ENCODE peak calls at places on chromosomes 5 and 9, in five cellular contexts. M is spleen, X is heart right ventricle, K is dorsolateral prefrontal cortex, L is fibroblast of mammary gland. Y is an unnamed sample.

GRCh38 chr5:39117401-39117800 is 43.2 kb upstream of the RICTOR start:
- DNase-seq in X (no peak), M (no peak), K (no peak), L (no peak), Y (no peak)

GRCh38 chr9:124834586-124834985 is 18.7 kb upstream of the WDR38 start:
- DNase-seq in X (no peak), L (peak; percentile 80), K (no peak), M (no peak), Y (peak; percentile 27)

GRCh38 chr5:54081415-54081814 is 229.0 kb downstream of the ARL15 start:
- DNase-seq in M (no peak), L (no peak), K (no peak), X (no peak), Y (no peak)

GRCh38 chr5:64292611-64293215 is 127.1 kb downstream of the RNF180 start:
- DNase-seq in M (no peak), K (no peak), L (no peak), X (no peak), Y (no peak)

GRCh38 chr9:72749276-72749675 is 203.6 kb downstream of the ALDH1A1 start:
- DNase-seq in X (no peak), K (no peak), M (no peak), L (no peak), Y (no peak)

GRCh38 chr9:131238402-131239021 is 37.8 kb downstream of the FAM78A start:
- DNase-seq in L (no peak), M (peak; percentile 86), X (peak; percentile 60), K (no peak), Y (peak; percentile 23)

GRCh38 chr5:174413520-174414314 is 310.7 kb upstream of the MSX2 start:
- DNase-seq in M (no peak), X (no peak), K (no peak), L (peak; percentile 73), Y (peak; percentile 64)

GRCh38 chr9:110073356-110073666 is 134.6 kb downstream of the C9orf152 start:
- DNase-seq in M (no peak), K (no peak), L (no peak), X (no peak), Y (no peak)

GRCh38 chr5:167699434-167699833 is 592.0 kb upstream of the WWC1 start:
- DNase-seq in K (no peak), L (peak; percentile 98), X (no peak), M (no peak), Y (peak; percentile 89)

GRCh38 chr5:132979367-132979935 is 16.0 kb upstream of the AFF4 start:
- DNase-seq in M (no peak), X (no peak), K (no peak), L (peak; percentile 80), Y (peak; percentile 11)

GRCh38 chr5:150214289-150214688 is 24.4 kb downstream of the SLC6A7 start:
- DNase-seq in M (no peak), X (peak; percentile 30), K (no peak), L (peak; percentile 95), Y (peak; percentile 63)

GRCh38 chr5:58454025-58454424 is 5.9 kb downstream of the PLK2 start:
- DNase-seq in X (no peak), K (no peak), M (no peak), L (no peak), Y (no peak)

GRCh38 chr9:135387976-135388375 is 91.6 kb upstream of the PPP1R26 start:
- DNase-seq in X (no peak), K (no peak), L (no peak), M (no peak), Y (no peak)

GRCh38 chr5:120419110-120419509 is 45.0 kb upstream of the PRR16 start:
- DNase-seq in X (no peak), L (no peak), M (no peak), K (no peak), Y (no peak)

GRCh38 chr5:37248387-37248969 is 698 bp downstream of the CPLANE1 start:
- DNase-seq in L (peak; percentile 38), X (no peak), K (no peak), M (no peak), Y (no peak)

GRCh38 chr9:113587471-113588031 is 124.0 kb downstream of the RGS3 start:
- DNase-seq in L (peak; percentile 36), X (peak; percentile 81), K (no peak), M (peak; percentile 83), Y (peak; percentile 51)

GRCh38 chr9:7300484-7300883 is 499.1 kb downstream of the DMAC1 start:
- DNase-seq in K (no peak), X (no peak), M (no peak), L (no peak), Y (no peak)

GRCh38 chr5:151020304-151021031 is at the start of gene GPX3:
- DNase-seq in L (no peak), K (peak; percentile 66), M (peak; percentile 93), X (peak; percentile 95), Y (peak; percentile 67)

DNA sequence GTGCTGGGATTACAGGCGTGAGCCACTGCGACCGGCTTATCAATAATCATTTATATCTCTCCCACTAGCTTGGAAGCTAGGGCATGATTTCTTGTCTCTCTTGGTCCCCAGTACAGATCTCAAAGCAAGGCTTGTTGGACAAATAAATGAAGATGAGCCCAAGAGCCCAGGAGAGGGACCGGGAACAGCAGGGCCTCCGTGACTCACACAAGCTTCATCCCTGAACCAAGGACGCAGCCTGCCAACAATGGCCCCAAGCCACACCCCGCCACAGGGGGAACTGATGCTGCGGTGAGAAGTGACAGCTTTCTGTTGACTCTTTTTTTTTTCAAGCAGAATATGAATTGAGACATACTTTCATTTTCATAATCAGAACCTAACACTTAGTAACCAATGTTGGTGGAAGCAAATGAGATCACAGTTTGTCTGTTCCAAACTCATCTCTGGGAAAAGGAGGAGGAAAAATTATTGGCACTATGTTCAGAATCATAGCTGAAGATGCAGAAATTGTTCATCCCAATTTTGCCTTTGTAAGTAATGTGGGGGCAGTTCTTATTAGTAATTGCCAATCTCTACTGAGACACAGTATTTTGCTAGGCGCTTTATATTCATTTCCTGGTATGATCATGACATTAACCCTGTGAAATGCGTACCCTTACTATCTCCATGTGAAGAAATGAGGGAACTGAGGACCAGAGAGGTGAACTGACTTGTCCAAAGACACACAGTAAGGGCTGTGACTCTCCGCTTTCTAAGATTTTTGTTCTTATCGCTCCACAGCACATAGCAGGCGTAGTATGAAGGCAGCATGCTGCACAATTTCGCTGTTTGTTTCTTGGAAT is 6.6 kb upstream of the DUSP1 start:
- DNase-seq in X (peak; percentile 81), L (peak; percentile 95), K (peak; percentile 38), M (peak; percentile 98), Y (peak; percentile 86)
- H3K4me3 ChIP-seq in X (no peak overlapping the region), L (peak overlapping the region; percentile 11), K (no peak overlapping the region), M (no peak overlapping the region), Y (no peak overlapping the region)

GRCh38 chr9:3157011-3157410 is 313.1 kb upstream of the PUM3 start:
- DNase-seq in K (no peak), M (no peak), L (no peak), X (no peak), Y (no peak)

GRCh38 chr9:3161912-3162311 is 318.0 kb upstream of the PUM3 start:
- DNase-seq in K (no peak), L (no peak), X (no peak), M (no peak), Y (no peak)
- TF ChIP-seq CTCF in K (no peak), L (no peak), X (no peak), M (no peak), Y (no peak)

GRCh38 chr9:15293084-15293483 is 13.9 kb downstream of the TTC39B start:
- DNase-seq in X (no peak), M (no peak), K (no peak), L (no peak), Y (no peak)

GRCh38 chr9:15289590-15289989 is 17.4 kb downstream of the TTC39B start:
- DNase-seq in X (no peak), M (no peak), K (no peak), L (no peak), Y (no peak)

GRCh38 chr9:15286288-15286834 is 20.7 kb downstream of the TTC39B start:
- DNase-seq in X (no peak), K (no peak), M (no peak), L (no peak), Y (no peak)

GRCh38 chr9:15282567-15282966 is 24.4 kb downstream of the TTC39B start:
- DNase-seq in M (no peak), L (no peak), X (no peak), K (no peak), Y (no peak)

GRCh38 chr9:15287309-15287708 is 19.7 kb downstream of the TTC39B start:
- DNase-seq in L (no peak), K (no peak), M (no peak), X (no peak), Y (no peak)
- H3K4me3 ChIP-seq in L (no peak overlapping the region), K (no peak overlapping the region), M (no peak overlapping the region), X (no peak overlapping the region), Y (no peak overlapping the region)

DNA sequence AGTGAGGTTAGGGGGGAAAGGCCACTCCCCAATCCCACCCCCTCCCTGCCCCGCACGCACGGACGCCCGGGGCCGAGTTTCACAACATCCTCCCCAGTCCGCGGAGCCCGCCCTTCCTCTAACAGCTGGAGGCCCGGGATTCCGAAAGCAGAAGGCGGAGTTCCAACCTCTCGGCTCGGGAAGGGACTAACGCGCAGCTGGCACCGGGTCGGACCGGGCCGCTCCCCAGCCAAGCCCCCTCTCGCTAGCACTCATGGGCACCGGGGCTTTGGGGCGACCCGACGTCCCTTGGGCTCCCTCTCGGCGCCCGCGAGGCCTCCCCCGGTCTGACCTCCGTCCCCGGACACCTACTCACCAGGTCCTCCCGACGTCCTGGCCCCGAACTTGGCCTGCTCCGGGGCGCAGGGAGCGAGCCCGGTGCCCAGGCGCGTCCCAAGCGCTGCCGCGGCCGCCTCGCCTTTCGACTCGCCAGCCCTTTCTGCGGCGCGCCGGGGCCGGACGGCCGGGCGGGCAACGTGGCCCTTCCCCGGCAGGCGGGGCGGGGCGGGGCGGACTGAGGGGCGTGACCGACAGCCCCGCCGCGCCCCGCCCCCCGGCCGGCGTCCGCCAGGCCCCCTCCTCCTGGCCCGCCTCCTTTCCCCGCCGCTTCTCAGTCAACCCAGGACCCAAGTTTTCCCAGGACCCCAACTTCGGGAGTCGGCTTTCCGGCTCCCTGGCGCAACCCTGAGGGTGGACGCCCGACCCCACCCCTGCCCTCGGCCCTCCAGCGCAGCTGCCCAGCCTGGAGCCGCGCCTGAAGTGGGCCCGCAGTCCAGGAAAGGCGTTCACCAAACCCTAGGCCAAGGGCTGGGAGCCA is at the start of gene MGAT1:
- DNase-seq in M (peak; percentile 97), K (peak; percentile 46), L (peak; percentile 82), X (peak; percentile 92), Y (peak; percentile 90)
- TF ChIP-seq CTCF in M (no peak), K (no peak), L (no peak), X (no peak), Y (no peak)

DNA sequence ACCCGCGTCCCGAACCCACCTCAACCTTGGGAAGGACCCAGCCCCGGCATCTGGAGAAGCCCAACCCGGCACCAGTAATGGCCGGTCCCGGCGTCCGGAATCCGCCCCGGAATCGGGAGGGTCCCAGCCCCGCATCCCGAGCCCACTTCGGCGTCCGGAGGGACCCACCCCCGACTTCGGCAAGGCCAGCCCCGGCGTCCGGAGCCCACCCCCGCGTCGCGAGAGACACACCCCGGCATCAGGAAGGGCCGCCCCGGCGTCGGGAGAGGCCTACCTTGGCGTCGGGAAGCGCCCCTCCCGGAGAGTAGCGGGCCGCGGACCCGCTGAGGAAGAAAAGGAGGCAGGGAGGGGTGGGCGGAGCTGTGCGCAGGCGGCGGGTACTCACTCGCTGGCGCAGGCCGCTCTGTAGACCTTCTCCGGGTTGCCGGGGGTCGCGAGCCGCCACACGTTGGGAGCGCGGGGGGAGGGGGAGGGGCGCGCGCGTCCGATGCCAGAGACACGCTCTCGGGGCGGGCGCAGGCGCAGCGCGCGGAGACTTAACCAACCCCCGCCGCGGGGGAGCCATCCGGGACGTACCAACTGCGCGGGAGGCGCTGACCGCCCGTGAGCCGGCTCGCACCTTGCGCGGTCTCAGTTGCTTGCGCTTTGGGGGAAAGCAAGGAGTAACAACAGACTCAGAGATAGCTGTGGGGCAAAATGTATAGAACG is at the start of gene UIMC1:
- DNase-seq in K (peak; percentile 86), M (peak; percentile 97), L (peak; percentile 89), X (peak; percentile 89), Y (peak; percentile 94)
- H3K4me3 ChIP-seq in K (peak within 1 kb of the TSS; percentile 91), M (peak within 1 kb of the TSS; percentile 85), L (peak within 1 kb of the TSS; percentile 82), X (peak within 1 kb of the TSS; percentile 95), Y (peak within 1 kb of the TSS; percentile 92)

GRCh38 chr9:137431416-137431931 is 8.3 kb downstream of the NOXA1 start:
- DNase-seq in M (peak; percentile 65), K (no peak), L (no peak), X (no peak), Y (no peak)
- TF ChIP-seq CTCF in M (no peak), K (no peak), L (no peak), X (no peak), Y (no peak)